ENCODE peak calls at places on chromosomes 16 and 17, in eight cellular contexts. V is Calu3; U is heart left ventricle; L is WTC11; F is ovary; S is GM12878; H is bronchial epithelial cell; A is CD4-positive, alpha-beta T cell. T is an unnamed sample.

GRCh38 chr16:979859-980594 is 1.5 kb upstream of the SOX8 start:
- DNase-seq in A (no peak), H (no peak), U (no peak), S (no peak), L (peak; percentile 54), V (no peak), F (no peak), T (no peak)

GRCh38 chr16:24524855-24525652 is 14.3 kb upstream of the RBBP6 start:
- DNase-seq in L (no peak), H (no peak), U (no peak), F (no peak), V (no peak), A (no peak), S (no peak), T (no peak)

GRCh38 chr16:73187163-73187562 is 139.2 kb upstream of the ZFHX3 start:
- DNase-seq in V (no peak), F (no peak), A (no peak), U (no peak), S (no peak), H (no peak), L (no peak), T (no peak)

GRCh38 chr17:74239169-74239568 is 25.8 kb downstream of the TTYH2 start:
- DNase-seq in S (no peak), L (no peak), U (no peak), V (no peak), F (no peak), H (no peak), A (no peak), T (no peak)

GRCh38 chr17:57366558-57367351 is 110.4 kb downstream of the MSI2 start:
- DNase-seq in S (no peak), L (no peak), U (peak; percentile 56), V (no peak), A (no peak), H (no peak), F (no peak), T (no peak)

GRCh38 chr17:10099051-10099571 is 99.3 kb downstream of the GAS7 start:
- DNase-seq in F (no peak), S (no peak), A (no peak), V (no peak), U (no peak), H (peak; percentile 2), L (no peak), T (no peak)

GRCh38 chr16:49698931-49699715 is 156.8 kb downstream of the ZNF423 start:
- DNase-seq in L (no peak), V (no peak), F (peak; percentile 80), H (no peak), A (no peak), U (peak; percentile 63), S (no peak), T (no peak)

GRCh38 chr16:31113420-31114124 is 3.9 kb upstream of the KAT8 start:
- DNase-seq in A (no peak), F (no peak), V (peak; percentile 40), L (no peak), H (no peak), S (no peak), U (no peak), T (no peak)

GRCh38 chr17:79612468-79613194 is 1.8 kb upstream of the RBFOX3 start:
- DNase-seq in V (peak; percentile 82), A (no peak), L (peak; percentile 93), U (no peak), S (no peak), F (no peak), H (peak; percentile 1), T (peak; percentile 71)

GRCh38 chr17:59617141-59617757 is 2.4 kb upstream of the CLTC start:
- DNase-seq in L (no peak), S (no peak), A (no peak), H (peak; percentile 43), U (no peak), F (no peak), V (no peak), T (no peak)

GRCh38 chr17:77453613-77454559 is 313.1 kb downstream of the SEC14L1 start:
- DNase-seq in V (peak; percentile 77), A (peak; percentile 61), U (no peak), H (peak; percentile 78), L (no peak), F (no peak), S (no peak), T (no peak)

GRCh38 chr16:64880994-64881393 is 240.9 kb downstream of the CDH11 start:
- DNase-seq in V (no peak), L (no peak), F (no peak), H (no peak), A (no peak), U (no peak), S (no peak), T (no peak)

GRCh38 chr17:67999291-67999911 is 3.1 kb upstream of the C17orf58 start:
- DNase-seq in A (no peak), S (no peak), F (no peak), V (no peak), U (no peak), H (peak; percentile 79), L (no peak), T (no peak)

GRCh38 chr16:86016201-86016965 is 117.4 kb downstream of the IRF8 start:
- DNase-seq in S (peak; percentile 59), V (peak; percentile 60), F (no peak), A (peak; percentile 13), H (peak; percentile 54), U (peak; percentile 45), L (peak; percentile 52), T (peak; percentile 34)

GRCh38 chr16:53781023-53781605 is 77.2 kb downstream of the FTO start:
- DNase-seq in L (no peak), V (peak; percentile 28), A (no peak), U (no peak), H (peak; percentile 89), S (no peak), F (no peak), T (no peak)

GRCh38 chr16:8402981-8403853 is 187.1 kb downstream of the TMEM114 start:
- DNase-seq in V (no peak), U (no peak), F (no peak), H (no peak), A (no peak), L (no peak), S (no peak), T (no peak)

GRCh38 chr17:946510-947236 is 32.9 kb downstream of the NXN start:
- DNase-seq in L (no peak), V (no peak), U (no peak), F (no peak), H (no peak), S (no peak), A (no peak), T (no peak)

DNA sequence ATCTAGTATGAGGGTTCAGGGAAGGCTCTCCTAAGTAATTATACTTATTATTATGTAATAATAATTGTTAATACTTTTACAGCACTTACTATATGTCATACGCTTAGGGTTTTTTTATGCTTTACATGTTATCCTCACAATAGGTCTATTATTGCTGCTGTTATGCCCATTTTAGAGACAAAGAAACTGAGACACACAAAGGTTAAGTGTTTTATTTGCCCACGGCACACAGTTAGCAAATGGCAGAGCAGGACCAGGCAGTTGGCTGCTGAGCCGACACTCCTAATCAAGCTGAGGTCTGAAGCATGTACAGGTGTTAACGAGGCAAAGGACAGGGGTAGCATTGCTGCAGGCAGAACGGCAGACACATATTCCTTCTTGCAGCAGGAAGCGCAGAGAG is 443.5 kb downstream of the GRIN2A start:
- DNase-seq in U (no peak), A (no peak), S (no peak), V (no peak), H (no peak), L (no peak), F (no peak), T (no peak)
- TF ChIP-seq CTCF in U (no peak), A (no peak), S (no peak), V (no peak), H (no peak), L (no peak), F (no peak), T (no peak)

GRCh38 chr17:8081876-8082275 is 5.6 kb downstream of the ALOX12B start:
- DNase-seq in F (no peak), V (no peak), A (no peak), U (no peak), S (no peak), H (no peak), L (no peak), T (no peak)

GRCh38 chr17:8079291-8080207 is 8.0 kb downstream of the ALOX12B start:
- DNase-seq in V (peak; percentile 75), A (peak; percentile 76), H (peak; percentile 34), S (no peak), F (peak; percentile 84), L (peak; percentile 86), U (peak; percentile 75), T (peak; percentile 77)

GRCh38 chr17:8082312-8082711 is 5.2 kb downstream of the ALOX12B start:
- DNase-seq in L (no peak), U (no peak), A (no peak), V (no peak), F (no peak), S (no peak), H (no peak), T (no peak)

GRCh38 chr17:8080799-8081219 is 6.7 kb downstream of the ALOX12B start:
- DNase-seq in A (no peak), H (no peak), S (no peak), L (peak; percentile 54), V (no peak), U (no peak), F (no peak), T (no peak)

GRCh38 chr17:8080208-8080798 is 7.2 kb downstream of the ALOX12B start:
- DNase-seq in L (peak; percentile 33), U (no peak), V (no peak), H (no peak), S (no peak), F (no peak), A (no peak), T (no peak)
- TF ChIP-seq CTCF in L (peak; percentile 25), U (no peak), V (no peak), H (no peak), S (no peak), F (no peak), A (peak; percentile 10), T (peak; percentile 37)

DNA sequence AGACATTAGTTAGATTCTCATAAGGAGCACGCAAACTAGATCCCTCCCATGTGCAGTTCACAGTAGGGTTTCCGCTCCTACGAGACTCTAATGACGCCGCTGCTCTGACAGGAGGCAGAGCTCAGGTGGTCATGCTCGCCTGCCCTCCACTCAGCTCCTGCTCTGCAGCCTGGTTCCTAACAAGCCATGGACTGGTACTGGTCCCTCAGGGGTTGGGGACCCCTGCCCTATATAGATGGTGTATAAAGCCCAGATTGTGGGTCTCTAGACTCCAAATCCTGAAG is 52.1 kb upstream of the LYRM9 start:
- DNase-seq in V (no peak), U (no peak), H (no peak), L (no peak), S (no peak), A (no peak), F (no peak), T (no peak)
- TF ChIP-seq CTCF in V (no peak), U (no peak), H (no peak), L (no peak), S (no peak), A (no peak), F (no peak), T (no peak)

DNA sequence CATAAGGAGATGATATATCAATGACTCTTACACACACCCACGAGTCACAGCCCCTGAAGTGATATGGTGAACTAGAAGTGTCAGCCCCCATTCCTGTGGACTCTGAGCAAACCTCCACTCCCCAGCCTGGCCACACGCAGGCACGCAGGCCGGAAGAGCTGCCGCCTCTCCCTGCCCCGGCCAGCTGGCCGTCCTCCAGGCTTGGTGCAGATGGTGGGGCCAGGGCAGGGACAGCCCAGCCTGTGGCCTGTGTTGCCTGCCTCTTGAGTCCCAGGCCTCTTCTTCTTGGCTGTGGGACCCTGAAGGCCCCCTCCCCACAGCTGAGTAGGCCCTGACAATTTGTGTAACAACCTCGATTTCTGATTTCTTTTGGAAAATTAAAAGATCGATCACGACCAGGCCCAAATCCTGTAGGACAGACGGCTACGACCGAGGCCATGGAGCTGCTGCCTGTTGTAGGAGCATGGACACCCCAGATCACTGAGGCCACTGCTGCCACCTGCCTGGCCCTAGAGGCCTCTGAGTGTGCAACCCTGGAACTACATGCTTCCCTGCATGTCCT is 10.0 kb upstream of the MPRIP start:
- DNase-seq in F (peak; percentile 71), U (peak; percentile 66), L (no peak), A (no peak), H (peak; percentile 86), V (peak; percentile 73), S (no peak), T (no peak)
- TF ChIP-seq CTCF in F (no peak), U (no peak), L (no peak), A (no peak), H (peak; percentile 10), V (no peak), S (no peak), T (no peak)

T was measured in neural crest cell.